ENCODE peak calls at places on chromosome 20, in six cellular contexts. F is uterus, Q is NCI-H1092 treated with DMSO at 0.1 percent for 48 hours, W is NCI-H1436, E is SK-N-DZ, K is right cardiac atrium. Y is an unnamed sample.

GRCh38 chr20:62287759-62288534 is 14.8 kb upstream of the ADRM1 start:
- DNase-seq in W (no peak), K (no peak), F (no peak), Q (no peak), E (no peak), Y (peak; percentile 61)

GRCh38 chr20:58469500-58470129 is 45.6 kb downstream of the APCDD1L start:
- DNase-seq in E (no peak), W (no peak), Q (no peak), K (no peak), F (no peak), Y (no peak)

GRCh38 chr20:6473197-6473596 is 294.3 kb upstream of the BMP2 start:
- DNase-seq in F (no peak), W (no peak), E (no peak), K (no peak), Q (no peak), Y (no peak)

GRCh38 chr20:44153636-44154043 is 33.3 kb downstream of the JPH2 start:
- DNase-seq in Q (no peak), E (no peak), W (no peak), F (peak; percentile 76), K (no peak), Y (no peak)

GRCh38 chr20:50885781-50886180 is 45.5 kb downstream of the ADNP start:
- DNase-seq in E (no peak), F (no peak), K (no peak), Q (no peak), W (no peak), Y (no peak)

GRCh38 chr20:64111841-64112641 is 4.7 kb upstream of the NPBWR2 start:
- DNase-seq in K (no peak), F (no peak), W (peak; percentile 32), E (peak; percentile 93), Q (no peak), Y (peak; percentile 63)

GRCh38 chr20:10338781-10339180 is 95.2 kb downstream of the MKKS start:
- DNase-seq in E (no peak), F (no peak), Q (no peak), W (no peak), K (no peak), Y (no peak)

GRCh38 chr20:23246682-23247664 is 103.6 kb upstream of the NXT1 start:
- DNase-seq in Q (no peak), F (peak; percentile 50), E (no peak), K (peak; percentile 72), W (no peak), Y (no peak)

GRCh38 chr20:19783966-19784401 is 25.9 kb downstream of the RIN2 start:
- DNase-seq in Q (no peak), K (peak; percentile 51), F (no peak), W (no peak), E (no peak), Y (peak; percentile 74)

GRCh38 chr20:36154696-36155628 is at the start of gene EPB41L1:
- DNase-seq in K (peak; percentile 39), W (no peak), Q (peak; percentile 56), F (peak; percentile 44), E (no peak), Y (peak; percentile 84)

GRCh38 chr20:2151805-2152727 is 50.4 kb downstream of the STK35 start:
- DNase-seq in K (peak; percentile 43), E (no peak), F (no peak), W (no peak), Q (no peak), Y (peak; percentile 35)

GRCh38 chr20:61989741-61990140 is 75.9 kb downstream of the TAF4 start:
- DNase-seq in F (no peak), Q (no peak), E (no peak), K (peak; percentile 6), W (no peak), Y (peak; percentile 25)

GRCh38 chr20:32589256-32589655 is 4.1 kb upstream of the NOL4L start:
- DNase-seq in K (no peak), Q (no peak), E (no peak), F (no peak), W (no peak), Y (no peak)

GRCh38 chr20:63120286-63121090 is 95.4 kb downstream of the YTHDF1 start:
- DNase-seq in Q (no peak), K (peak; percentile 2), E (no peak), W (no peak), F (no peak), Y (no peak)

GRCh38 chr20:38581013-38581412 is at the start of gene ADIG:
- DNase-seq in Q (no peak), K (no peak), F (no peak), E (no peak), W (peak; percentile 15), Y (peak; percentile 72)

GRCh38 chr20:49187330-49188100 is 619 bp downstream of the STAU1 start:
- DNase-seq in K (peak; percentile 29), Q (peak; percentile 18), E (peak; percentile 25), F (peak; percentile 36), W (no peak), Y (peak; percentile 80)

GRCh38 chr20:16539280-16539679 is 34.0 kb downstream of the KIF16B start:
- DNase-seq in E (no peak), Q (no peak), W (no peak), F (no peak), K (no peak), Y (no peak)

GRCh38 chr20:55252525-55252924 is 752.8 kb downstream of the CBLN4 start:
- DNase-seq in Q (no peak), F (no peak), E (no peak), W (no peak), K (peak; percentile 15), Y (no peak)

GRCh38 chr20:24406761-24407550 is 62.5 kb upstream of the SYNDIG1 start:
- DNase-seq in K (no peak), Q (no peak), E (no peak), W (no peak), F (no peak), Y (no peak)

GRCh38 chr20:24739751-24740150 is 209.3 kb upstream of the CST7 start:
- DNase-seq in Q (no peak), K (no peak), F (no peak), W (no peak), E (no peak), Y (no peak)

GRCh38 chr20:33465536-33466302 is 22.2 kb upstream of the SNTA1 start:
- DNase-seq in Q (peak; percentile 33), W (no peak), K (no peak), F (no peak), E (peak; percentile 68), Y (no peak)

GRCh38 chr20:49534314-49534713 is 33.6 kb downstream of the PTGIS start:
- DNase-seq in F (peak; percentile 65), Q (peak; percentile 57), W (peak; percentile 23), E (peak; percentile 83), K (no peak), Y (no peak)

GRCh38 chr20:62062661-62063600 is 2.8 kb downstream of the TAF4 start:
- DNase-seq in F (no peak), K (no peak), W (no peak), Q (no peak), E (no peak), Y (no peak)

GRCh38 chr20:57794600-57795346 is 85.0 kb upstream of the PMEPA1 start:
- DNase-seq in F (no peak), W (no peak), K (no peak), Q (no peak), E (no peak), Y (no peak)

Y was measured in kidney.